ENCODE peak calls at places on chromosome 10, in eight cellular contexts. One of them, this sample, is unnamed.

GRCh38 chr10:6700066-6700465 is 120.0 kb upstream of the PRKCQ start:
- DNase-seq in transverse colon: no peak
- DNase-seq in stomach: no peak
- DNase-seq in HepG2: no peak
- DNase-seq in sigmoid colon: no peak
- DNase-seq in ovary: no peak
- DNase-seq in K562: no peak
- DNase-seq in A549: no peak
- DNase-seq in this sample: no peak

GRCh38 chr10:7170626-7171322 is 240.1 kb downstream of the SFMBT2 start:
- DNase-seq in transverse colon: no peak
- DNase-seq in stomach: no peak
- DNase-seq in HepG2: no peak
- DNase-seq in sigmoid colon: no peak
- DNase-seq in ovary: no peak
- DNase-seq in K562: no peak
- DNase-seq in A549: no peak
- DNase-seq in this sample: no peak

GRCh38 chr10:97278491-97278989 is 13.9 kb downstream of the ARHGAP19 start:
- DNase-seq in transverse colon: no peak
- DNase-seq in stomach: no peak
- DNase-seq in HepG2: peak; percentile 67
- DNase-seq in sigmoid colon: no peak
- DNase-seq in ovary: no peak
- DNase-seq in K562: peak; percentile 18
- DNase-seq in A549: peak; percentile 69
- DNase-seq in this sample: no peak

GRCh38 chr10:63702107-63702506 is 180.9 kb downstream of the REEP3 start:
- DNase-seq in transverse colon: no peak
- DNase-seq in stomach: no peak
- DNase-seq in HepG2: no peak
- DNase-seq in sigmoid colon: no peak
- DNase-seq in ovary: no peak
- DNase-seq in K562: no peak
- DNase-seq in A549: no peak
- DNase-seq in this sample: no peak

GRCh38 chr10:19767876-19768275 is 48.4 kb upstream of the PLXDC2 start:
- DNase-seq in transverse colon: no peak
- DNase-seq in stomach: no peak
- DNase-seq in HepG2: no peak
- DNase-seq in sigmoid colon: no peak
- DNase-seq in ovary: no peak
- DNase-seq in K562: no peak
- DNase-seq in A549: no peak
- DNase-seq in this sample: no peak

GRCh38 chr10:114879541-114880158 is 58.1 kb downstream of the FHIP2A start:
- DNase-seq in transverse colon: peak; percentile 18
- DNase-seq in stomach: no peak
- DNase-seq in HepG2: peak; percentile 17
- DNase-seq in sigmoid colon: no peak
- DNase-seq in ovary: no peak
- DNase-seq in K562: peak; percentile 28
- DNase-seq in A549: peak; percentile 46
- DNase-seq in this sample: no peak

GRCh38 chr10:27742926-27743735 is 2.5 kb downstream of the MKX start:
- DNase-seq in transverse colon: peak; percentile 17
- DNase-seq in stomach: peak; percentile 34
- DNase-seq in HepG2: no peak
- DNase-seq in sigmoid colon: peak; percentile 75
- DNase-seq in ovary: peak; percentile 70
- DNase-seq in K562: no peak
- DNase-seq in A549: no peak
- DNase-seq in this sample: no peak

GRCh38 chr10:3533296-3533695 is 251.7 kb downstream of the KLF6 start:
- DNase-seq in transverse colon: no peak
- DNase-seq in stomach: no peak
- DNase-seq in HepG2: no peak
- DNase-seq in sigmoid colon: no peak
- DNase-seq in ovary: no peak
- DNase-seq in K562: no peak
- DNase-seq in A549: no peak
- DNase-seq in this sample: no peak

GRCh38 chr10:120421250-120421649 is 35.8 kb upstream of the PLPP4 start:
- DNase-seq in transverse colon: no peak
- DNase-seq in stomach: no peak
- DNase-seq in HepG2: no peak
- DNase-seq in sigmoid colon: no peak
- DNase-seq in ovary: no peak
- DNase-seq in K562: no peak
- DNase-seq in A549: no peak
- DNase-seq in this sample: no peak

GRCh38 chr10:28939352-28940157 is 262.2 kb downstream of the BAMBI start:
- DNase-seq in transverse colon: peak; percentile 23
- DNase-seq in stomach: peak; percentile 34
- DNase-seq in HepG2: peak; percentile 100
- DNase-seq in sigmoid colon: peak; percentile 68
- DNase-seq in ovary: peak; percentile 34
- DNase-seq in K562: peak; percentile 33
- DNase-seq in A549: peak; percentile 92
- DNase-seq in this sample: peak; percentile 44

GRCh38 chr10:15856328-15857000 is 3.8 kb downstream of the MINDY3 start:
- DNase-seq in transverse colon: no peak
- DNase-seq in stomach: no peak
- DNase-seq in HepG2: no peak
- DNase-seq in sigmoid colon: no peak
- DNase-seq in ovary: no peak
- DNase-seq in K562: peak; percentile 43
- DNase-seq in A549: no peak
- DNase-seq in this sample: no peak

GRCh38 chr10:114110174-114110972 is 63.6 kb downstream of the CCDC186 start:
- DNase-seq in transverse colon: no peak
- DNase-seq in stomach: no peak
- DNase-seq in HepG2: no peak
- DNase-seq in sigmoid colon: no peak
- DNase-seq in ovary: no peak
- DNase-seq in K562: no peak
- DNase-seq in A549: peak; percentile 36
- DNase-seq in this sample: no peak

GRCh38 chr10:122164815-122165491 is 106.1 kb upstream of the BTBD16 start:
- DNase-seq in transverse colon: no peak
- DNase-seq in stomach: peak; percentile 60
- DNase-seq in HepG2: peak; percentile 90
- DNase-seq in sigmoid colon: no peak
- DNase-seq in ovary: no peak
- DNase-seq in K562: no peak
- DNase-seq in A549: no peak
- DNase-seq in this sample: no peak

GRCh38 chr10:36556468-36556867 is 568.9 kb upstream of the ANKRD30A start:
- DNase-seq in transverse colon: no peak
- DNase-seq in stomach: no peak
- DNase-seq in HepG2: no peak
- DNase-seq in sigmoid colon: no peak
- DNase-seq in ovary: no peak
- DNase-seq in K562: no peak
- DNase-seq in A549: no peak
- DNase-seq in this sample: no peak

GRCh38 chr10:31939797-31940708 is 11.4 kb upstream of the ARHGAP12 start:
- DNase-seq in transverse colon: no peak
- DNase-seq in stomach: no peak
- DNase-seq in HepG2: no peak
- DNase-seq in sigmoid colon: no peak
- DNase-seq in ovary: no peak
- DNase-seq in K562: no peak
- DNase-seq in A549: no peak
- DNase-seq in this sample: no peak

GRCh38 chr10:127151981-127152699 is 44.3 kb downstream of the INSYN2A start:
- DNase-seq in transverse colon: no peak
- DNase-seq in stomach: no peak
- DNase-seq in HepG2: peak; percentile 24
- DNase-seq in sigmoid colon: no peak
- DNase-seq in ovary: no peak
- DNase-seq in K562: no peak
- DNase-seq in A549: no peak
- DNase-seq in this sample: no peak

GRCh38 chr10:78332013-78332412 is 298.4 kb downstream of the RPS24 start:
- DNase-seq in transverse colon: peak; percentile 21
- DNase-seq in stomach: no peak
- DNase-seq in HepG2: no peak
- DNase-seq in sigmoid colon: peak; percentile 92
- DNase-seq in ovary: peak; percentile 32
- DNase-seq in K562: no peak
- DNase-seq in A549: no peak
- DNase-seq in this sample: no peak

GRCh38 chr10:30967654-30968421 is 63.8 kb downstream of the ZNF438 start:
- DNase-seq in transverse colon: no peak
- DNase-seq in stomach: no peak
- DNase-seq in HepG2: no peak
- DNase-seq in sigmoid colon: no peak
- DNase-seq in ovary: no peak
- DNase-seq in K562: no peak
- DNase-seq in A549: no peak
- DNase-seq in this sample: no peak

GRCh38 chr10:77921395-77921794 is 5.2 kb downstream of the DLG5 start:
- DNase-seq in transverse colon: no peak
- DNase-seq in stomach: no peak
- DNase-seq in HepG2: no peak
- DNase-seq in sigmoid colon: no peak
- DNase-seq in ovary: peak; percentile 19
- DNase-seq in K562: no peak
- DNase-seq in A549: no peak
- DNase-seq in this sample: no peak

DNA sequence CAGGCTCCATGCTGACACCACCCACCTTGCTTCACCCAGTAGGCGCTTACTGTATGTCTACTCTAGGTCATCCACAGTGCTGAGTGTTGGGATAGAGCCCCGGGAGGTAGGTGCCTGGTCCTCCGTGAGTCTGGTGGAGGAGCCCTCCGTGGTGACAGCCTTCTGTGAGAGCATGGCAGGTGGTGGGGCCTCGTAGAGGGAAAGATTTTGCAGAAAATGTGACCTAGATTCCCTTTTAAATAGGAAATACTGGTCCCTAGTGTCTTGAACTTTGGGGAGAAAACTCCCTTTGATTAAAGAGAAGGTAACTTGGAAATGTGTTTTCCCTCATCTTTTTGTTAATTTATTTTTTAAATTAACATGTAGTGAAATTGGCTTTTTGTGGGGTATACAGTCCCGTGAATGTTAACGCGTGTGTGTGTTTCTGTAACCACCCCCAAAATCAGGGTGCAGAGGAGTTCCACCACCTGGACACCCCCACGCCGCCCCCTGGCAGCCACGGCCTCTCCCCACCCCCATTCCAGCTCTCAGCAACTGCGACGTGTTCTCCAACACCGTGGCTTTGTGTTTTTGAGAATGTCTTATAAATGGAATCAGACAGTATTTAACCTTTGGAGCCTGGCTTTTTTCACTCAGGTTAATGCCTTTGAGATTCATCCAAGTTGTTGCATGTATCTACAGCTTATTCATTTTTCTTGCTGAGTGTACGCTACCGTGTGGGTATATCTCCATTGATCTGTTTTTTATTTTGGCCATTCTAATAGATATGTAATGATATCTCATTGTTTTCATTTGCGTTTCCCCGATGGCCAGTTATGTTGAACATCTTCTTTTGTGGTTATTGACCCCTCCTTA is 219.0 kb downstream of the EBF3 start:
- DNase-seq in transverse colon: no peak
- DNase-seq in stomach: no peak
- DNase-seq in HepG2: no peak
- DNase-seq in sigmoid colon: peak; percentile 40
- DNase-seq in ovary: no peak
- DNase-seq in K562: no peak
- DNase-seq in A549: no peak
- DNase-seq in this sample: no peak
- TF ChIP-seq CTCF in transverse colon: no peak
- TF ChIP-seq CTCF in stomach: no peak
- TF ChIP-seq CTCF in HepG2: no peak
- TF ChIP-seq CTCF in sigmoid colon: no peak
- TF ChIP-seq CTCF in ovary: no peak
- TF ChIP-seq CTCF in K562: no peak
- TF ChIP-seq CTCF in A549: no peak
- TF ChIP-seq CTCF in this sample: no peak

GRCh38 chr10:23408330-23408976 is 30.4 kb upstream of the OTUD1 start:
- DNase-seq in transverse colon: no peak
- DNase-seq in stomach: no peak
- DNase-seq in HepG2: no peak
- DNase-seq in sigmoid colon: no peak
- DNase-seq in ovary: no peak
- DNase-seq in K562: no peak
- DNase-seq in A549: no peak
- DNase-seq in this sample: no peak
- TF ChIP-seq EP300 in transverse colon: no peak
- TF ChIP-seq EP300 in stomach: no peak
- TF ChIP-seq EP300 in HepG2: no peak
- TF ChIP-seq EP300 in sigmoid colon: no peak
- TF ChIP-seq EP300 in ovary: no peak
- TF ChIP-seq EP300 in K562: no peak
- TF ChIP-seq EP300 in A549: no peak
- TF ChIP-seq EP300 in this sample: no peak

GRCh38 chr10:71580926-71581325 is 138.7 kb downstream of the C10orf105 start:
- DNase-seq in transverse colon: no peak
- DNase-seq in stomach: no peak
- DNase-seq in HepG2: no peak
- DNase-seq in sigmoid colon: no peak
- DNase-seq in ovary: no peak
- DNase-seq in K562: no peak
- DNase-seq in A549: no peak
- DNase-seq in this sample: no peak
- TF ChIP-seq CTCF in transverse colon: no peak
- TF ChIP-seq CTCF in stomach: no peak
- TF ChIP-seq CTCF in HepG2: no peak
- TF ChIP-seq CTCF in sigmoid colon: no peak
- TF ChIP-seq CTCF in ovary: no peak
- TF ChIP-seq CTCF in K562: no peak
- TF ChIP-seq CTCF in A549: no peak
- TF ChIP-seq CTCF in this sample: no peak

GRCh38 chr10:132069849-132070182 is 4.1 kb downstream of the JAKMIP3 start:
- DNase-seq in transverse colon: no peak
- DNase-seq in stomach: no peak
- DNase-seq in HepG2: no peak
- DNase-seq in sigmoid colon: no peak
- DNase-seq in ovary: no peak
- DNase-seq in K562: no peak
- DNase-seq in A549: no peak
- DNase-seq in this sample: no peak

GRCh38 chr10:132066812-132067211 is 1.1 kb downstream of the JAKMIP3 start:
- DNase-seq in transverse colon: no peak
- DNase-seq in stomach: no peak
- DNase-seq in HepG2: no peak
- DNase-seq in sigmoid colon: no peak
- DNase-seq in ovary: no peak
- DNase-seq in K562: no peak
- DNase-seq in A549: no peak
- DNase-seq in this sample: no peak

GRCh38 chr10:132070724-132071123 is 5.0 kb downstream of the JAKMIP3 start:
- DNase-seq in transverse colon: no peak
- DNase-seq in stomach: no peak
- DNase-seq in HepG2: no peak
- DNase-seq in sigmoid colon: no peak
- DNase-seq in ovary: no peak
- DNase-seq in K562: no peak
- DNase-seq in A549: no peak
- DNase-seq in this sample: no peak

GRCh38 chr10:132069122-132069848 is 3.5 kb downstream of the JAKMIP3 start:
- DNase-seq in transverse colon: no peak
- DNase-seq in stomach: no peak
- DNase-seq in HepG2: no peak
- DNase-seq in sigmoid colon: no peak
- DNase-seq in ovary: no peak
- DNase-seq in K562: no peak
- DNase-seq in A549: no peak
- DNase-seq in this sample: no peak

GRCh38 chr10:132068431-132069121 is 2.8 kb downstream of the JAKMIP3 start:
- DNase-seq in transverse colon: no peak
- DNase-seq in stomach: no peak
- DNase-seq in HepG2: no peak
- DNase-seq in sigmoid colon: no peak
- DNase-seq in ovary: no peak
- DNase-seq in K562: no peak
- DNase-seq in A549: no peak
- DNase-seq in this sample: no peak
- TF ChIP-seq EP300 in transverse colon: no peak
- TF ChIP-seq EP300 in stomach: no peak
- TF ChIP-seq EP300 in HepG2: no peak
- TF ChIP-seq EP300 in sigmoid colon: no peak
- TF ChIP-seq EP300 in ovary: no peak
- TF ChIP-seq EP300 in K562: no peak
- TF ChIP-seq EP300 in A549: no peak
- TF ChIP-seq EP300 in this sample: no peak